ENCODE peak calls at places on chromosomes 4 and X, in six cellular contexts. One of them, this sample, is unnamed.

GRCh38 chrX:5650904-5651303 is 577.8 kb downstream of the NLGN4X start:
- DNase-seq in nucleus accumbens: no peak
- DNase-seq in cardiac fibroblast: no peak
- DNase-seq in germinal center: no peak
- DNase-seq in SHP77: no peak
- DNase-seq in stimulated activated CD4-positive, alpha-beta T cell treated with anti-CD3 and anti-CD28 coated beads, Interleukin-1b, Interleukin-23, amount 100 ng/mL, for 1 hour: no peak
- DNase-seq in this sample: no peak

GRCh38 chrX:13219990-13220764 is 99.7 kb downstream of the ATXN3L start:
- DNase-seq in germinal center: no peak
- DNase-seq in stimulated activated CD4-positive, alpha-beta T cell treated with anti-CD3 and anti-CD28 coated beads, Interleukin-1b, Interleukin-23, amount 100 ng/mL, for 1 hour: no peak
- DNase-seq in cardiac fibroblast: no peak
- DNase-seq in nucleus accumbens: no peak
- DNase-seq in SHP77: no peak
- DNase-seq in this sample: no peak

GRCh38 chrX:118976599-118977340 is 2.4 kb downstream of the LONRF3 start:
- DNase-seq in germinal center: no peak
- DNase-seq in nucleus accumbens: peak
- DNase-seq in cardiac fibroblast: peak
- DNase-seq in stimulated activated CD4-positive, alpha-beta T cell treated with anti-CD3 and anti-CD28 coated beads, Interleukin-1b, Interleukin-23, amount 100 ng/mL, for 1 hour: no peak
- DNase-seq in SHP77: peak
- DNase-seq in this sample: peak

GRCh38 chr4:142282870-142283431 is 563.1 kb downstream of the INPP4B start:
- DNase-seq in cardiac fibroblast: no peak
- DNase-seq in stimulated activated CD4-positive, alpha-beta T cell treated with anti-CD3 and anti-CD28 coated beads, Interleukin-1b, Interleukin-23, amount 100 ng/mL, for 1 hour: no peak
- DNase-seq in nucleus accumbens: no peak
- DNase-seq in SHP77: no peak
- DNase-seq in germinal center: no peak
- DNase-seq in this sample: no peak

GRCh38 chr4:123248260-123248659 is 148.3 kb upstream of the SPRY1 start:
- DNase-seq in SHP77: no peak
- DNase-seq in stimulated activated CD4-positive, alpha-beta T cell treated with anti-CD3 and anti-CD28 coated beads, Interleukin-1b, Interleukin-23, amount 100 ng/mL, for 1 hour: no peak
- DNase-seq in nucleus accumbens: no peak
- DNase-seq in cardiac fibroblast: peak
- DNase-seq in germinal center: no peak
- DNase-seq in this sample: no peak

GRCh38 chr4:185470503-185471195 is 884 bp downstream of the CCDC110 start:
- DNase-seq in germinal center: peak
- DNase-seq in cardiac fibroblast: peak
- DNase-seq in stimulated activated CD4-positive, alpha-beta T cell treated with anti-CD3 and anti-CD28 coated beads, Interleukin-1b, Interleukin-23, amount 100 ng/mL, for 1 hour: no peak
- DNase-seq in SHP77: peak
- DNase-seq in nucleus accumbens: peak
- DNase-seq in this sample: peak

GRCh38 chr4:81562093-81562492 is 90.4 kb upstream of the RASGEF1B start:
- DNase-seq in cardiac fibroblast: no peak
- DNase-seq in nucleus accumbens: no peak
- DNase-seq in SHP77: no peak
- DNase-seq in germinal center: peak
- DNase-seq in stimulated activated CD4-positive, alpha-beta T cell treated with anti-CD3 and anti-CD28 coated beads, Interleukin-1b, Interleukin-23, amount 100 ng/mL, for 1 hour: no peak
- DNase-seq in this sample: no peak

GRCh38 chr4:28481565-28481964 is 1620.9 kb downstream of the STIM2 start:
- DNase-seq in SHP77: no peak
- DNase-seq in stimulated activated CD4-positive, alpha-beta T cell treated with anti-CD3 and anti-CD28 coated beads, Interleukin-1b, Interleukin-23, amount 100 ng/mL, for 1 hour: no peak
- DNase-seq in nucleus accumbens: no peak
- DNase-seq in germinal center: no peak
- DNase-seq in cardiac fibroblast: no peak
- DNase-seq in this sample: no peak

GRCh38 chr4:8407756-8408155 is 32.8 kb downstream of the ACOX3 start:
- DNase-seq in SHP77: no peak
- DNase-seq in stimulated activated CD4-positive, alpha-beta T cell treated with anti-CD3 and anti-CD28 coated beads, Interleukin-1b, Interleukin-23, amount 100 ng/mL, for 1 hour: no peak
- DNase-seq in germinal center: no peak
- DNase-seq in cardiac fibroblast: no peak
- DNase-seq in nucleus accumbens: no peak
- DNase-seq in this sample: no peak

GRCh38 chr4:140308366-140309123 is 64.9 kb upstream of the SCOC start:
- DNase-seq in stimulated activated CD4-positive, alpha-beta T cell treated with anti-CD3 and anti-CD28 coated beads, Interleukin-1b, Interleukin-23, amount 100 ng/mL, for 1 hour: no peak
- DNase-seq in cardiac fibroblast: peak
- DNase-seq in germinal center: no peak
- DNase-seq in SHP77: peak
- DNase-seq in nucleus accumbens: peak
- DNase-seq in this sample: no peak

GRCh38 chr4:155653052-155653451 is 13.6 kb upstream of the GUCY1A1 start:
- DNase-seq in germinal center: no peak
- DNase-seq in stimulated activated CD4-positive, alpha-beta T cell treated with anti-CD3 and anti-CD28 coated beads, Interleukin-1b, Interleukin-23, amount 100 ng/mL, for 1 hour: no peak
- DNase-seq in SHP77: no peak
- DNase-seq in nucleus accumbens: no peak
- DNase-seq in cardiac fibroblast: no peak
- DNase-seq in this sample: no peak

GRCh38 chr4:183074288-183074990 is 24.6 kb upstream of the WWC2 start:
- DNase-seq in cardiac fibroblast: peak
- DNase-seq in SHP77: no peak
- DNase-seq in germinal center: no peak
- DNase-seq in stimulated activated CD4-positive, alpha-beta T cell treated with anti-CD3 and anti-CD28 coated beads, Interleukin-1b, Interleukin-23, amount 100 ng/mL, for 1 hour: no peak
- DNase-seq in nucleus accumbens: no peak
- DNase-seq in this sample: no peak

GRCh38 chr4:183395395-183395794 is 49.0 kb upstream of the CDKN2AIP start:
- DNase-seq in stimulated activated CD4-positive, alpha-beta T cell treated with anti-CD3 and anti-CD28 coated beads, Interleukin-1b, Interleukin-23, amount 100 ng/mL, for 1 hour: no peak
- DNase-seq in germinal center: no peak
- DNase-seq in nucleus accumbens: no peak
- DNase-seq in cardiac fibroblast: no peak
- DNase-seq in SHP77: no peak
- DNase-seq in this sample: no peak

GRCh38 chr4:2424581-2424980 is 5.8 kb downstream of the CFAP99 start:
- DNase-seq in cardiac fibroblast: peak
- DNase-seq in stimulated activated CD4-positive, alpha-beta T cell treated with anti-CD3 and anti-CD28 coated beads, Interleukin-1b, Interleukin-23, amount 100 ng/mL, for 1 hour: no peak
- DNase-seq in germinal center: no peak
- DNase-seq in SHP77: no peak
- DNase-seq in nucleus accumbens: no peak
- DNase-seq in this sample: no peak

GRCh38 chrX:130167040-130167439 is 1.4 kb upstream of the AIFM1 start:
- DNase-seq in stimulated activated CD4-positive, alpha-beta T cell treated with anti-CD3 and anti-CD28 coated beads, Interleukin-1b, Interleukin-23, amount 100 ng/mL, for 1 hour: no peak
- DNase-seq in SHP77: no peak
- DNase-seq in cardiac fibroblast: no peak
- DNase-seq in nucleus accumbens: no peak
- DNase-seq in germinal center: no peak
- DNase-seq in this sample: no peak

GRCh38 chr4:73742776-73743175 is 2.4 kb downstream of the CXCL8 start:
- DNase-seq in SHP77: no peak
- DNase-seq in germinal center: no peak
- DNase-seq in nucleus accumbens: no peak
- DNase-seq in stimulated activated CD4-positive, alpha-beta T cell treated with anti-CD3 and anti-CD28 coated beads, Interleukin-1b, Interleukin-23, amount 100 ng/mL, for 1 hour: no peak
- DNase-seq in cardiac fibroblast: no peak
- DNase-seq in this sample: no peak

GRCh38 chr4:182215171-182215570 is 28.0 kb upstream of the TENM3 start:
- DNase-seq in stimulated activated CD4-positive, alpha-beta T cell treated with anti-CD3 and anti-CD28 coated beads, Interleukin-1b, Interleukin-23, amount 100 ng/mL, for 1 hour: no peak
- DNase-seq in germinal center: no peak
- DNase-seq in SHP77: no peak
- DNase-seq in cardiac fibroblast: no peak
- DNase-seq in nucleus accumbens: no peak
- DNase-seq in this sample: no peak

GRCh38 chr4:126582737-126583136 is 1050.0 kb upstream of the INTU start:
- DNase-seq in nucleus accumbens: no peak
- DNase-seq in SHP77: no peak
- DNase-seq in germinal center: no peak
- DNase-seq in cardiac fibroblast: no peak
- DNase-seq in stimulated activated CD4-positive, alpha-beta T cell treated with anti-CD3 and anti-CD28 coated beads, Interleukin-1b, Interleukin-23, amount 100 ng/mL, for 1 hour: no peak
- DNase-seq in this sample: no peak

GRCh38 chr4:10289534-10289899 is 167.7 kb downstream of the ZNF518B start:
- DNase-seq in stimulated activated CD4-positive, alpha-beta T cell treated with anti-CD3 and anti-CD28 coated beads, Interleukin-1b, Interleukin-23, amount 100 ng/mL, for 1 hour: no peak
- DNase-seq in germinal center: no peak
- DNase-seq in SHP77: no peak
- DNase-seq in nucleus accumbens: no peak
- DNase-seq in cardiac fibroblast: no peak
- DNase-seq in this sample: no peak

GRCh38 chr4:88737304-88738015 is 39.8 kb upstream of the NAP1L5 start:
- DNase-seq in germinal center: peak
- DNase-seq in stimulated activated CD4-positive, alpha-beta T cell treated with anti-CD3 and anti-CD28 coated beads, Interleukin-1b, Interleukin-23, amount 100 ng/mL, for 1 hour: no peak
- DNase-seq in nucleus accumbens: no peak
- DNase-seq in SHP77: no peak
- DNase-seq in cardiac fibroblast: no peak
- DNase-seq in this sample: no peak

GRCh38 chr4:151035321-151035720 is 20.2 kb upstream of the LRBA start:
- DNase-seq in germinal center: no peak
- DNase-seq in stimulated activated CD4-positive, alpha-beta T cell treated with anti-CD3 and anti-CD28 coated beads, Interleukin-1b, Interleukin-23, amount 100 ng/mL, for 1 hour: no peak
- DNase-seq in nucleus accumbens: no peak
- DNase-seq in cardiac fibroblast: no peak
- DNase-seq in SHP77: peak
- DNase-seq in this sample: peak

GRCh38 chrX:130896026-130896425 is 7.0 kb downstream of the ENOX2 start:
- DNase-seq in stimulated activated CD4-positive, alpha-beta T cell treated with anti-CD3 and anti-CD28 coated beads, Interleukin-1b, Interleukin-23, amount 100 ng/mL, for 1 hour: no peak
- DNase-seq in germinal center: no peak
- DNase-seq in cardiac fibroblast: peak
- DNase-seq in SHP77: no peak
- DNase-seq in nucleus accumbens: no peak
- DNase-seq in this sample: no peak

GRCh38 chrX:72069380-72070160 is 62.1 kb downstream of the RTL5 start:
- DNase-seq in stimulated activated CD4-positive, alpha-beta T cell treated with anti-CD3 and anti-CD28 coated beads, Interleukin-1b, Interleukin-23, amount 100 ng/mL, for 1 hour: no peak
- DNase-seq in nucleus accumbens: peak
- DNase-seq in SHP77: no peak
- DNase-seq in cardiac fibroblast: no peak
- DNase-seq in germinal center: no peak
- DNase-seq in this sample: no peak

GRCh38 chrX:106170318-106170717 is 2.2 kb downstream of the PWWP3B start:
- DNase-seq in germinal center: no peak
- DNase-seq in stimulated activated CD4-positive, alpha-beta T cell treated with anti-CD3 and anti-CD28 coated beads, Interleukin-1b, Interleukin-23, amount 100 ng/mL, for 1 hour: no peak
- DNase-seq in cardiac fibroblast: peak
- DNase-seq in nucleus accumbens: no peak
- DNase-seq in SHP77: no peak
- DNase-seq in this sample: no peak

GRCh38 chr4:152150214-152150613 is 385.7 kb downstream of the FBXW7 start:
- DNase-seq in cardiac fibroblast: no peak
- DNase-seq in SHP77: no peak
- DNase-seq in stimulated activated CD4-positive, alpha-beta T cell treated with anti-CD3 and anti-CD28 coated beads, Interleukin-1b, Interleukin-23, amount 100 ng/mL, for 1 hour: no peak
- DNase-seq in nucleus accumbens: no peak
- DNase-seq in germinal center: no peak
- DNase-seq in this sample: no peak

GRCh38 chr4:8399298-8399697 is 41.2 kb downstream of the ACOX3 start:
- DNase-seq in nucleus accumbens: no peak
- DNase-seq in germinal center: no peak
- DNase-seq in cardiac fibroblast: no peak
- DNase-seq in stimulated activated CD4-positive, alpha-beta T cell treated with anti-CD3 and anti-CD28 coated beads, Interleukin-1b, Interleukin-23, amount 100 ng/mL, for 1 hour: no peak
- DNase-seq in SHP77: no peak
- DNase-seq in this sample: no peak

GRCh38 chr4:48899950-48900349 is 6.6 kb downstream of the OCIAD2 start:
- DNase-seq in cardiac fibroblast: peak
- DNase-seq in stimulated activated CD4-positive, alpha-beta T cell treated with anti-CD3 and anti-CD28 coated beads, Interleukin-1b, Interleukin-23, amount 100 ng/mL, for 1 hour: no peak
- DNase-seq in germinal center: no peak
- DNase-seq in SHP77: no peak
- DNase-seq in nucleus accumbens: peak
- DNase-seq in this sample: no peak

This sample was measured in HuH-7.5.